ENCODE peak calls at places on chromosomes 2 and 18, in ten cellular contexts. F is vagina, C is GM23338, Q is stomach, T is HCT116, M is H1, R is prostate gland, K is HL-60, A is sigmoid colon, U is HepG2. W is an unnamed sample.

GRCh38 chr2:16656784-16657391 is 8.7 kb downstream of the CYRIA start:
- DNase-seq in T (no peak), M (no peak), F (no peak), C (no peak), Q (no peak), K (peak), R (no peak), U (no peak), A (no peak), W (peak)

GRCh38 chr2:59985923-59986322 is 567.5 kb downstream of the BCL11A start:
- DNase-seq in C (no peak), Q (no peak), F (no peak), A (no peak), T (no peak), K (no peak), R (no peak), U (no peak), M (no peak), W (no peak)

GRCh38 chr2:48946444-48947048 is 191.0 kb upstream of the LHCGR start:
- DNase-seq in F (no peak), Q (peak), K (peak), C (peak), R (peak), M (no peak), T (peak), A (peak), U (peak), W (no peak)

GRCh38 chr2:39875914-39876267 is 96.8 kb upstream of the THUMPD2 start:
- DNase-seq in F (no peak), K (no peak), R (no peak), C (no peak), Q (no peak), M (no peak), A (no peak), T (no peak), U (no peak), W (no peak)

GRCh38 chr2:147867050-147867449 is 22.2 kb downstream of the ACVR2A start:
- DNase-seq in M (no peak), A (no peak), K (no peak), R (no peak), T (no peak), Q (no peak), C (no peak), U (no peak), F (no peak), W (no peak)

GRCh38 chr2:19474128-19474527 is 115.7 kb upstream of the OSR1 start:
- DNase-seq in Q (no peak), T (no peak), U (no peak), M (no peak), R (peak), C (no peak), K (peak), F (no peak), A (peak), W (no peak)

GRCh38 chr2:200653021-200653420 is 67.2 kb downstream of the AOX1 start:
- DNase-seq in A (no peak), K (no peak), Q (no peak), R (no peak), M (no peak), U (no peak), F (no peak), C (no peak), T (no peak), W (no peak)

GRCh38 chr2:215899111-215900074 is 114.0 kb downstream of the MREG start:
- DNase-seq in K (no peak), F (no peak), A (no peak), M (no peak), R (no peak), C (no peak), T (no peak), Q (no peak), U (no peak), W (no peak)

GRCh38 chr2:132958887-132959286 is 288.9 kb upstream of the LYPD1 start:
- DNase-seq in A (no peak), K (no peak), T (no peak), C (no peak), R (no peak), M (no peak), F (no peak), U (no peak), Q (no peak), W (no peak)

GRCh38 chr18:11654736-11655604 is 34.1 kb upstream of the GNAL start:
- DNase-seq in U (no peak), T (peak), F (peak), Q (peak), R (peak), A (no peak), M (peak), C (peak), K (peak), W (peak)

GRCh38 chr2:20618886-20619521 is 31.9 kb downstream of the HS1BP3 start:
- DNase-seq in M (no peak), R (no peak), T (no peak), K (no peak), Q (peak), C (no peak), F (no peak), U (no peak), A (peak), W (peak)

GRCh38 chr2:72694715-72695496 is 130.9 kb downstream of the EXOC6B start:
- DNase-seq in F (no peak), U (peak), Q (peak), A (peak), R (no peak), C (peak), T (no peak), K (no peak), M (no peak), W (no peak)

GRCh38 chr18:32277492-32277988 is 87.7 kb downstream of the MEP1B start:
- DNase-seq in U (no peak), T (no peak), R (no peak), F (no peak), K (no peak), A (no peak), M (no peak), Q (no peak), C (no peak), W (no peak)

GRCh38 chr2:216557413-216557812 is 58.8 kb downstream of the RPL37A start:
- DNase-seq in A (no peak), M (no peak), Q (no peak), K (no peak), R (no peak), T (no peak), C (no peak), F (no peak), U (no peak), W (no peak)

GRCh38 chr18:40529478-40529877 is 1425.6 kb upstream of the PIK3C3 start:
- DNase-seq in M (no peak), A (no peak), R (no peak), U (peak), C (peak), T (no peak), F (no peak), Q (no peak), K (no peak), W (no peak)

GRCh38 chr2:152541712-152542111 is 175.5 kb downstream of the PRPF40A start:
- DNase-seq in K (no peak), C (no peak), M (no peak), T (no peak), R (no peak), Q (no peak), U (no peak), F (no peak), A (no peak), W (no peak)

GRCh38 chr2:226579519-226579918 is 220.1 kb downstream of the IRS1 start:
- DNase-seq in Q (no peak), R (no peak), K (no peak), T (no peak), U (no peak), A (no peak), M (no peak), C (no peak), F (no peak), W (no peak)

GRCh38 chr2:208227581-208228232 is 27.2 kb downstream of the IDH1 start:
- DNase-seq in R (no peak), A (no peak), F (no peak), T (no peak), K (no peak), M (no peak), Q (no peak), U (no peak), C (no peak), W (peak)

GRCh38 chr18:63511285-63511684 is 30.9 kb upstream of the SERPINB12 start:
- DNase-seq in C (peak), Q (no peak), R (peak), K (no peak), A (no peak), M (peak), U (peak), T (peak), F (no peak), W (no peak)

GRCh38 chr2:10447300-10448207 is 573 bp downstream of the ODC1 start:
- DNase-seq in M (no peak), F (no peak), U (peak), T (no peak), Q (peak), C (peak), A (no peak), R (peak), K (peak), W (no peak)
- H3K27ac ChIP-seq in M (no peak), F (peak), U (peak), T (peak), Q (peak), C (no peak), A (peak), R (peak), K (peak), W (peak)

DNA sequence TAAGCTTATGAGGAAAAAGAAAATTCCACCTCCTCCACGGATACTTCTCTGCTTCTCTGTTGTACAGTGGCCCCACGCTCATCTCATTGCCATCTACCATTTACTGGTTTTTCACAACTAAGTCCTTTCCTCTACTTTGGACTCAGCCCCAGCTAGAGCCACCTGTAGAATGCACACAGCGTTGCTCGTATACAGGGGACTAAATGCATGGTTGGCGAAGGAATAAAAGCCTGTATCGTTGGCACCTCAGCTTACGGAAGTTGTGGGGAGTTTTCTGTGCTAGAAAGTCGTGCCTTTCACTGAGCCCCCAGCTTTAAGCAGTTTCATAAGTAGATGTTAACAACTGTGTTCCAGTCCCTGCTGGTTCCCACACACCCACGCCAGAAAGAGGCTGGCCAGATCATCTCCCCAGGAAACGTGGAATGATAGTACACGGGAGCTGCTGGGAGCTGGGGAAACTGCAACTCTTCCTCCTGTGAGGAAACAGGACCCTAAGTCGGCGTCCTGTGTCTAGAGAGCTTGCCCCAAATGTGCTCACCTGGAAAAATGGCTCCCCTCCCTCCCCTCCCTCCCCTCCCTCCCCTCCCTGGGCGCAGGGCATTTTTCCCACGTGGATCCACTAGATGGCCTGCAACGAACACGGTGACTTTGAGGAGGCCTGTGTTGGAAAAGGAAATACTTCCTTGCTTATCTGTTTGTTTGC is 43.7 kb upstream of the RFX8 start:
- DNase-seq in C (peak), U (peak), A (no peak), K (no peak), T (peak), M (no peak), Q (peak), F (no peak), R (peak), W (no peak)
- H3K4me3 ChIP-seq in C (no peak), U (peak), A (no peak), K (no peak), T (no peak), M (no peak), Q (no peak), F (no peak), R (no peak), W (no peak)

GRCh38 chr18:3775996-3776395 is 326.0 kb downstream of the TGIF1 start:
- DNase-seq in C (no peak), R (no peak), A (no peak), K (no peak), T (no peak), Q (no peak), M (no peak), F (no peak), U (no peak), W (no peak)

GRCh38 chr18:3773303-3773702 is 323.3 kb downstream of the TGIF1 start:
- DNase-seq in R (peak), A (no peak), Q (no peak), K (peak), F (no peak), U (no peak), C (no peak), M (no peak), T (no peak), W (no peak)

DNA sequence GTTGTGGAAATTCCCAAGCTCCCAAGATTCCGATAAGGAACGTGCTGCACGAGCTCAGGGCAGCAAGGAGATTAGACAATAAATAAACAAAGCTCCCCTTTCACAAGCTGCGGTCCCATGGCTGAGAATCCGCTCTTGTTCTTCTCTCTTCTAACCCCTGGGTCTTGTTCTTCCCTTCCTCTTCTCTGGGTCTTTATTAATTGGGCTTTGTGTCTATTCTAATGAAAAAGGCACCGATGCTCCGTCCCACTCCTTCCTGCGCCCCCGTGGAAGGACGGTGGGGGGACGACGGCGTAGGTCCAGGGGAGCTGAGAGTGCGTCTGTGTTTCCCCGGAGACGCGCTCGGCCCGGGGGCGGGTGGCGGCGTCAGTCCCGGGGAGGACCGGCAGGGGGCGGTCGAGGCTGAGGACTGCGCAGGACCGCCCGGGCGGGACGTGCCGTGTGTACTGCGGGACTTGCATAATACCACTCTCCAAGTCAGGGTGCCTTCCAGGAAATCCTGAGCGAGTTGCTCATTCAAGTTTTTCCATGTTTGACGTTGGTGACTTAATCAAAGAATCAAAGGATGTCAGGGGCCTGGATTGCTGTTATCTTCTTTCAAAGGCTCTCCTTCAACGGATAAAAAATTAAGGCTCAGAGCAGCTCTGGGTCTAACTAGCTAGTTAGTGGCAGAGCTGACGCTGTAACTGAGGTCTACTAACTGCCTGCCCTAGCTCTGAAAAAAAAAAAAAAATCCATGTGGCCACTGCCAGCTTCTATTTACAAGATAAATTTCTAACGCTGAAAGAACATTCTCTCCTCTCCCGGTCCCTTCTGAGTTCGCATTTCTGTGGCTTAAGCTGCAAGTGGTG is 321.4 kb downstream of the TGIF1 start:
- DNase-seq in F (no peak), R (peak), Q (peak), K (peak), C (peak), T (peak), U (peak), M (peak), A (peak), W (peak)
- TF ChIP-seq POLR2AphosphoS5 in F (peak), R (peak), Q (peak), K (no peak), C (no peak), T (no peak), U (no peak), M (no peak), A (peak), W (peak)

GRCh38 chr18:79867666-79868065 is 69.9 kb downstream of the KCNG2 start:
- DNase-seq in T (no peak), U (no peak), Q (no peak), R (no peak), K (no peak), A (no peak), M (no peak), C (no peak), F (no peak), W (peak)
- H3K27ac ChIP-seq in T (no peak), U (no peak), Q (no peak), R (no peak), K (no peak), A (no peak), M (no peak), C (no peak), F (no peak), W (no peak)

GRCh38 chr2:86704482-86704971 is 15.6 kb upstream of the RMND5A start:
- DNase-seq in Q (peak), K (no peak), R (peak), M (no peak), C (no peak), U (peak), F (no peak), A (no peak), T (peak), W (no peak)

GRCh38 chr2:86706935-86707334 is 13.2 kb upstream of the RMND5A start:
- DNase-seq in M (no peak), R (no peak), F (no peak), T (no peak), A (no peak), K (no peak), Q (no peak), C (no peak), U (no peak), W (no peak)

GRCh38 chr2:86706220-86706619 is 13.9 kb upstream of the RMND5A start:
- DNase-seq in A (no peak), M (no peak), Q (no peak), R (no peak), T (no peak), C (no peak), F (no peak), K (no peak), U (peak), W (peak)

GRCh38 chr2:86700705-86701104 is 19.4 kb upstream of the RMND5A start:
- DNase-seq in Q (no peak), R (no peak), U (no peak), T (no peak), A (no peak), M (no peak), C (no peak), F (no peak), K (no peak), W (no peak)

DNA sequence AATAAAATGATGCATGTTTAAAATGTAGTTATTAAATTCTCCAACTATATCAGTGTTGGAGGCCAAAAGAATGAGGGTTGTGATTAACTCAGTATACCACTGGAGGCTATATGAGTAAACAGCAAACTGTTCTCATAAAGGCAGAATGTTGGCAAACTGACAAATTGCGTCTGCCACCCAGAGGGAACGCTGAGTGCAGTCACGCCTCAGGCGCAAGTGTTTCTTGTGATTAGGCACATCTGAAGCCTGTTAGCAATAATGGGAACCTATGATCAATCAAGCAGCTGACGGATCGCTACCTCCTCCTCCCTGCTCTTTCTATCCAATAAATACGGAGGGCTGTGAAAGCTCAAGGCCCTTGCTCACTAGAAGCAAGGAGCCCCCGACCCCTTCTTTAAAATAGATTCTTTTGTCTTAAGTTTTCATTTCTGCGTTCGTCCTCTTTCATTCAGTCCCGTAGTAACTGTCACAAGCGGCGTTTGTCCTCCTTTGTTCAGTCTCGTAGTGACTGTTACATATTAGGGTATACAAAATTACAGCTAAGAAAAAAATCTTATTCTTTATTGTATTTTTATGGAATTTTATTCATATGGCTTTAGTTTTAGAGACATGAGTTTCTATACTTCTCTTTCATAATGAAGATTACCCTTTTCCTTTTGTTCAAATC is 16.3 kb upstream of the RMND5A start:
- DNase-seq in Q (peak), C (no peak), U (no peak), K (no peak), T (peak), A (no peak), M (no peak), F (no peak), R (peak), W (no peak)
- H3K4me3 ChIP-seq in Q (peak), C (no peak), U (no peak), K (no peak), T (peak), A (no peak), M (no peak), F (no peak), R (no peak), W (no peak)

DNA sequence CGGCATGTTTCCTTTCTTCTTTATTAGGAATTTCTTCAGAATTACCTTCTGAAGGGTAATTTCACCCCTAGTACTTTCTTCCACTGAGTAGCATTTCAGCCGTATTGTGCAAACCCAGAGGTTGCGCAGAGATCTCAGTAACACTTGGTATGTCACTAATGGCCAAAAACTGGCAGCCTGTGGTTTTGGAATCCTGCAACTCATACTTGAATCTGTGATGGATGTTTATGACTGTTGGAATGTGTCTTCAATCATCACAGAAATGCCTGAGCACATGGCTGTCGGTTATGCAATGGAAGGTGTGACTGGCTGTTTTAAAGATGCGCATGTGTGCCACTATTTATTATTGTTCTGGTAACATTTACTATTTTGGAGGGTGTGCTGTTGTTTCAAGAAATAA is 100.0 kb downstream of the COLEC12 start:
- DNase-seq in M (no peak), A (no peak), T (no peak), C (no peak), R (no peak), Q (no peak), K (peak), F (no peak), U (no peak), W (peak)
- TF ChIP-seq POLR2AphosphoS5 in M (no peak), A (no peak), T (no peak), C (no peak), R (no peak), Q (no peak), K (peak), F (no peak), U (no peak), W (peak)

GRCh38 chr2:58006952-58007284 is 39.7 kb upstream of the VRK2 start:
- DNase-seq in F (no peak), M (no peak), T (no peak), A (no peak), Q (no peak), K (no peak), R (no peak), U (no peak), C (no peak), W (no peak)

GRCh38 chr2:58010599-58010998 is 36.0 kb upstream of the VRK2 start:
- DNase-seq in F (no peak), C (no peak), R (no peak), U (peak), Q (no peak), K (no peak), T (no peak), M (no peak), A (no peak), W (no peak)

DNA sequence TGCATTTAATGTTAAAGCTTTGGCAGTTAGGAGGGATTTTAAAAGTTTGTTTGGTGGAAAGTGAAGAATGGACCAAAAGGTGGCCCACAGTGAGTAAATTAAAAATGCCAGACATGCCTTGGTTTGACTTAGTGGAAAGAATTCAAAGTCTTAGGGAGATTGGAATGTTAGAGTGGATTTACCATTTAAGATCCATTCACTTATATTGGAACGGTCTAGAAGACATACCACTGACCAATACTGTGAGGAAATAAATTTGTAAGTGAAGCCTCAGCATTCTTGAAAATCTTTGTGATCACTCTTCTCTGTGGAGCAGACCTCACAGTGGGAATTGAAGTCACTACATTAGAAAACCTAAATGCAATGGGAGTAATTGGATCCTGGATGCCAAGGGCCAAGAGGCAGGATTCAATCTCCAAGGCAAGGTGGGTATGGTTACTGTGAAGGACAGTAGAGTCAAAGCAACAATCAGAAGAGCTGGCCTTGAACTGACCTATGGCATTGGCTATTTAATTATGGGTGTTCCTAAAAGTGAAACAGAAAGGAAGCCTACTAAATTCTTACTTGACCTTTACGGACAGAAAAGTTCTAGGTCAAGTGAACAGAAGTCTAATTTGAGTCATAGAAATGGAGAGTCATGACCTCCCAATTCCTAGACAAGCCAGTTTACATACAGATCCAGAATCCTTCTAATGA is 40.2 kb upstream of the VRK2 start:
- DNase-seq in U (no peak), Q (no peak), K (no peak), A (no peak), F (no peak), R (no peak), M (no peak), T (no peak), C (no peak), W (no peak)
- H3K27ac ChIP-seq in U (no peak), Q (no peak), K (no peak), A (no peak), F (no peak), R (no peak), M (no peak), T (no peak), C (no peak), W (no peak)

W was measured in upper lobe of left lung.